ENCODE peak calls at places on chromosomes 1 and 21, in six cellular contexts. L, D, N, K, Q and C are unnamed samples.

GRCh38 chr1:199129247-199129646 is 490.4 kb downstream of the PTPRC start:
- DNase-seq in L (no peak), D (no peak), N (no peak), K (no peak), Q (no peak), C (peak)

GRCh38 chr1:244053831-244054230 is 2.7 kb downstream of the ZBTB18 start:
- DNase-seq in L (no peak), D (no peak), N (no peak), K (no peak), Q (no peak), C (no peak)

GRCh38 chr1:244773513-244773912 is 61.9 kb upstream of the COX20 start:
- DNase-seq in L (no peak), D (no peak), N (no peak), K (no peak), Q (no peak), C (no peak)

GRCh38 chr1:231040019-231040799 is at the start of gene FAM89A:
- DNase-seq in L (peak), D (peak), N (peak), K (no peak), Q (peak), C (no peak)

GRCh38 chr1:41870076-41870562 is 48.6 kb downstream of the HIVEP3 start:
- DNase-seq in L (no peak), D (peak), N (no peak), K (peak), Q (no peak), C (peak)

GRCh38 chr1:201586806-201587205 is 47.9 kb downstream of the NAV1 start:
- DNase-seq in L (no peak), D (no peak), N (no peak), K (no peak), Q (no peak), C (no peak)

GRCh38 chr21:38929137-38929536 is 123.4 kb downstream of the ETS2 start:
- DNase-seq in L (no peak), D (no peak), N (no peak), K (no peak), Q (no peak), C (no peak)

GRCh38 chr1:40027647-40028046 is 12.9 kb upstream of the CAP1 start:
- DNase-seq in L (no peak), D (no peak), N (no peak), K (no peak), Q (no peak), C (no peak)

GRCh38 chr1:25369241-25369640 is 31.1 kb downstream of the TMEM50A start:
- DNase-seq in L (no peak), D (no peak), N (no peak), K (no peak), Q (no peak), C (no peak)

GRCh38 chr21:17387030-17387617 is 125.7 kb upstream of the CXADR start:
- DNase-seq in L (no peak), D (peak), N (peak), K (peak), Q (peak), C (peak)

GRCh38 chr1:39988618-39989343 is 33.8 kb downstream of the MFSD2A start:
- DNase-seq in L (no peak), D (no peak), N (no peak), K (peak), Q (no peak), C (no peak)

GRCh38 chr1:84869750-84870149 is 23.3 kb downstream of the LPAR3 start:
- DNase-seq in L (no peak), D (no peak), N (no peak), K (peak), Q (no peak), C (no peak)

GRCh38 chr1:53107570-53108322 is 34.7 kb downstream of the SLC1A7 start:
- DNase-seq in L (no peak), D (peak), N (no peak), K (no peak), Q (no peak), C (peak)

GRCh38 chr1:203219934-203220333 is 9.5 kb downstream of the CHIT1 start:
- DNase-seq in L (no peak), D (peak), N (no peak), K (no peak), Q (no peak), C (no peak)

GRCh38 chr1:240194120-240194519 is 102.4 kb downstream of the FMN2 start:
- DNase-seq in L (no peak), D (no peak), N (no peak), K (no peak), Q (no peak), C (no peak)

GRCh38 chr21:46117586-46118304 is 19.8 kb downstream of the COL6A2 start:
- DNase-seq in L (peak), D (no peak), N (no peak), K (no peak), Q (no peak), C (no peak)

GRCh38 chr1:168879906-168880734 is 151.1 kb upstream of the DPT start:
- DNase-seq in L (no peak), D (no peak), N (no peak), K (peak), Q (no peak), C (no peak)

GRCh38 chr1:225950905-225951351 is 9.9 kb upstream of the LEFTY2 start:
- DNase-seq in L (no peak), D (peak), N (no peak), K (no peak), Q (no peak), C (no peak)

GRCh38 chr1:239922778-239923522 is 168.7 kb upstream of the FMN2 start:
- DNase-seq in L (no peak), D (peak), N (no peak), K (no peak), Q (no peak), C (no peak)

GRCh38 chr1:228334226-228334935 is 72.3 kb downstream of the TRIM11 start:
- DNase-seq in L (no peak), D (no peak), N (no peak), K (no peak), Q (no peak), C (no peak)

GRCh38 chr1:221602866-221603265 is 139.0 kb downstream of the DUSP10 start:
- DNase-seq in L (no peak), D (no peak), N (no peak), K (peak), Q (no peak), C (no peak)

GRCh38 chr1:1431006-1431844 is 4.3 kb upstream of the VWA1 start:
- DNase-seq in L (no peak), D (peak), N (no peak), K (no peak), Q (no peak), C (no peak)

GRCh38 chr1:92315766-92316413 is 17.0 kb downstream of the RPAP2 start:
- DNase-seq in L (peak), D (no peak), N (peak), K (no peak), Q (peak), C (no peak)

GRCh38 chr1:204349602-204350001 is 10.1 kb downstream of the PLEKHA6 start:
- DNase-seq in L (no peak), D (no peak), N (no peak), K (no peak), Q (no peak), C (no peak)

GRCh38 chr1:204353213-204353910 is 6.4 kb downstream of the PLEKHA6 start:
- DNase-seq in L (no peak), D (no peak), N (no peak), K (no peak), Q (no peak), C (no peak)

GRCh38 chr1:204350265-204350664 is 9.5 kb downstream of the PLEKHA6 start:
- DNase-seq in L (no peak), D (peak), N (no peak), K (no peak), Q (no peak), C (no peak)

GRCh38 chr1:204348722-204349121 is 11.0 kb downstream of the PLEKHA6 start:
- DNase-seq in L (no peak), D (peak), N (no peak), K (no peak), Q (no peak), C (peak)

DNA sequence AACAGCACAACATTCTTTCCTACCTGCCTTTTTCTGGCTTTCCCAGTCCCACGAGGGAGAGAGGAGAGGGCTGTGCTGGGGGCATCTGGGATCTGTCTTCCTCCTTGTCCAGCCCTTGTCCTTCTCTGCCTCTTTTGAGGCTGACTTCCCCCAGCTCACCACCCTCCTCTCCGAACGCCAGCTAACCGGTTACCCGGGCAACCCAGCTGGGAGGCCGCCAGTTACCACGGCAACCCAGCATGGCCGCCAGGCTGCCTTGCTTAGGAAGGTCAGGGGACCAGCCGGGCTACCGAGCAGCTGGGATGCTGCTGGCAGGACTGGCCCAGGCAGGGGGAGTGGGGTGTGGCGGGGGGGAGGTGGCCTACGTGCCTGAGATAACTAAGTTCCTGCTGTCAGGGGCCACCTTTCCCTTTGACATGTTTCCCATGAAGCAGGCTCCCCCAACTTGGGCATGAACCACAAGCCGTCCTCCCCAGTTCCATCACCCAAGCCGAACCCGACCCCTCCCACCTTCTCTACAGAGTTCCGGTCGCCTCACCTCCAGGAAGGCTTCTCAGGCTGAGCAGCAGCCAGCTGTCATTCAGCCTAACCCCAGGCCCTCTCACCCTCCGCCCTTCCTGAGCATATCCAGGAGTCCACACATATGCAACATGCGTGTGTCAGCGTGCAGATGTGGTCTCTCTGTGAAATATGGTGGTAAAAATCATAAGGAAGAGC is 8.7 kb downstream of the PLEKHA6 start:
- DNase-seq in L (no peak), D (peak), N (no peak), K (no peak), Q (no peak), C (peak)
- H3K27ac ChIP-seq in L (no peak), D (no peak), N (no peak), K (no peak), Q (no peak), C (no peak)

GRCh38 chr21:37085726-37086125 is 12.7 kb downstream of the TTC3 start:
- DNase-seq in L (no peak), D (no peak), N (no peak), K (no peak), Q (no peak), C (no peak)

GRCh38 chr21:37093977-37094376 is 20.9 kb downstream of the TTC3 start:
- DNase-seq in L (no peak), D (no peak), N (no peak), K (no peak), Q (no peak), C (no peak)

GRCh38 chr21:37087188-37087587 is 14.1 kb downstream of the TTC3 start:
- DNase-seq in L (no peak), D (peak), N (no peak), K (peak), Q (no peak), C (peak)

GRCh38 chr21:37082856-37083611 is 10.0 kb downstream of the TTC3 start:
- DNase-seq in L (no peak), D (no peak), N (no peak), K (no peak), Q (no peak), C (no peak)

GRCh38 chr21:37088196-37088595 is 15.1 kb downstream of the TTC3 start:
- DNase-seq in L (no peak), D (no peak), N (no peak), K (no peak), Q (no peak), C (no peak)
- H3K4me3 ChIP-seq in L (no peak), D (no peak), N (no peak), K (no peak), Q (no peak), C (no peak)

GRCh38 chr1:63319069-63320023 is 3.0 kb upstream of the FOXD3 start:
- DNase-seq in L (no peak), D (peak), N (no peak), K (no peak), Q (no peak), C (no peak)

GRCh38 chr1:63322248-63322943 is at the start of gene FOXD3:
- DNase-seq in L (peak), D (peak), N (no peak), K (peak), Q (no peak), C (no peak)

GRCh38 chr1:63321788-63322247 is 549 bp upstream of the FOXD3 start:
- DNase-seq in L (no peak), D (peak), N (no peak), K (no peak), Q (no peak), C (no peak)

GRCh38 chr1:63320024-63320799 is 2.2 kb upstream of the FOXD3 start:
- DNase-seq in L (no peak), D (peak), N (no peak), K (no peak), Q (no peak), C (no peak)

DNA sequence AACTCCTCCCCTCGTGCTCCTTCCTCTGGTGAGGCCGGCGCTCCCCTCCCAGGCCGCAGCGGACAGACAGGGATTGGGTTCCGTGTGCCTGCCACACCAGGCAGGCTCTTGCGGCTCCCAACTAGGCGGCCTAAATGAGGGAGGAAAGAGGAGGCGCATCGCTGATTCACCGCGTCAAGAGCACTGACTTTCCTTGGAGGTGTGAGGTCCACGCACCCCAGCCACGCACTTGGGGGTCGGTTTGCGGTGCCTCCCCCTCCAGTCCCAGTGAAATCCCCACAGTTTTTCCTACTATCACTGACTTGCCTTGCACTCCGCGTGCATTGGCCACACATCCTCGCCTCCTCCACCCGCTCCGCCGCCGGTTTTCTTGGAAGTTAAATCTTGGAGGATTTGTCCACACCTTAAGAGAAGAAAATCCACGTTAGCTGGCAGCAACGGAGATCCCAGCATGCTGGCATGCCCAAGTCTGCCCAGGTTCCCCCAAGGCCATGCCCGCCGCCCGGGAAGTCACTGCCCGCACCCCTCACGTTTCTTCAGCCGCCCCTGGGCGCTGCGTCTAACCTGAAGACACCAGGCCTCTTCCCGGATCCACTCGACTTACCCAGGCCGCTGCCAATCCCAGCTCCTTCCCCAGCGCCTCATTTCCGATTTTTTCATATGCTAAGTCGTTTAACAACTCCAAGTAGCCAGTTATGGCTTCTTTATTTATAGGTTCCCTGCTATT is 1.1 kb upstream of the FOXD3 start:
- DNase-seq in L (no peak), D (peak), N (no peak), K (no peak), Q (no peak), C (no peak)
- H3K27ac ChIP-seq in L (no peak), D (no peak), N (no peak), K (no peak), Q (no peak), C (no peak)

GRCh38 chr1:152344463-152344862 is 15.3 kb downstream of the FLG2 start:
- DNase-seq in L (no peak), D (no peak), N (no peak), K (no peak), Q (no peak), C (no peak)
- H3K4me3 ChIP-seq in L (no peak), D (no peak), N (no peak), K (no peak), Q (no peak), C (no peak)

GRCh38 chr1:17047924-17048323 is 5.9 kb downstream of the SDHB start:
- DNase-seq in L (no peak), D (no peak), N (no peak), K (no peak), Q (no peak), C (no peak)

GRCh38 chr1:17046043-17046657 is 7.7 kb downstream of the SDHB start:
- DNase-seq in L (no peak), D (peak), N (no peak), K (peak), Q (peak), C (peak)

GRCh38 chr1:17043676-17044075 is 10.2 kb downstream of the SDHB start:
- DNase-seq in L (no peak), D (no peak), N (no peak), K (no peak), Q (no peak), C (no peak)

GRCh38 chr1:17045140-17045539 is 8.7 kb downstream of the SDHB start:
- DNase-seq in L (no peak), D (no peak), N (no peak), K (no peak), Q (no peak), C (no peak)

GRCh38 chr1:17045623-17046022 is 8.2 kb downstream of the SDHB start:
- DNase-seq in L (no peak), D (no peak), N (no peak), K (no peak), Q (no peak), C (no peak)
- H3K27ac ChIP-seq in L (no peak), D (no peak), N (no peak), K (no peak), Q (no peak), C (no peak)